ENCODE peak calls at places on chromosome 12, in five cellular contexts. D is HepG2, X is suprapubic skin, L is sigmoid colon, M is HCT116. F is an unnamed sample. For H3K27me3 and H3K9me3, the result is how much of the 10 kb centered on the place peaks cover.

GRCh38 chr12:52573743-52574142 is at the start of gene KRT74:
- DNase-seq in D (no peak), X (no peak), L (peak), M (no peak), F (no peak)

GRCh38 chr12:57890191-57891120 is 43.9 kb upstream of the CTDSP2 start:
- DNase-seq in M (no peak), D (no peak), L (no peak), X (no peak), F (no peak)

GRCh38 chr12:88401153-88401552 is 179.1 kb downstream of the KITLG start:
- DNase-seq in X (no peak), M (no peak), L (no peak), D (no peak), F (no peak)

GRCh38 chr12:82182601-82183000 is 175.6 kb downstream of the CCDC59 start:
- DNase-seq in D (no peak), X (no peak), L (no peak), M (no peak), F (no peak)

GRCh38 chr12:122403115-122403770 is 19.2 kb downstream of the CLIP1 start:
- DNase-seq in L (no peak), X (peak), D (no peak), M (no peak), F (no peak)

GRCh38 chr12:105561981-105562726 is 231.7 kb downstream of the C12orf75 start:
- DNase-seq in L (peak), M (peak), X (no peak), D (no peak), F (peak)

GRCh38 chr12:104177663-104178501 is 37.7 kb upstream of the TXNRD1 start:
- DNase-seq in L (peak), X (peak), M (peak), D (peak), F (peak)

GRCh38 chr12:12803186-12803585 is 10.0 kb upstream of the DDX47 start:
- DNase-seq in L (peak), M (peak), X (no peak), D (peak), F (peak)

GRCh38 chr12:49874142-49874897 is 29.4 kb downstream of the FAIM2 start:
- DNase-seq in X (peak), D (no peak), M (no peak), L (no peak), F (no peak)

GRCh38 chr12:33438890-33439586 is 581 bp downstream of the SYT10 start:
- DNase-seq in L (no peak), M (no peak), X (peak), D (no peak), F (no peak)

GRCh38 chr12:130714591-130715149 is 1.4 kb downstream of the RIMBP2 start:
- DNase-seq in X (no peak), M (no peak), D (no peak), L (no peak), F (no peak)
- H3K27me3 ChIP-seq in X (under half), M (under half), D (under half), L (under half), F (under half)

GRCh38 chr12:48119834-48120195 is 651 bp downstream of the PFKM start:
- DNase-seq in D (no peak), M (no peak), X (no peak), L (no peak), F (no peak)

GRCh38 chr12:48119078-48119833 is at the start of gene PFKM:
- DNase-seq in L (peak), M (peak), X (peak), D (no peak), F (peak)

GRCh38 chr12:48118491-48118890 is 673 bp upstream of the PFKM start:
- DNase-seq in M (no peak), L (no peak), X (no peak), D (no peak), F (no peak)

GRCh38 chr12:48110691-48111315 is 4.9 kb upstream of the SENP1 start:
- DNase-seq in X (no peak), M (no peak), L (no peak), D (no peak), F (no peak)

GRCh38 chr12:48115957-48116356 is 3.2 kb upstream of the PFKM start:
- DNase-seq in M (no peak), L (no peak), X (no peak), D (no peak), F (no peak)
- H3K9me3 ChIP-seq in M (under half), L (under half), X (under half), D (under half), F (under half)

GRCh38 chr12:108649668-108650067 is 16.0 kb upstream of the SELPLG start:
- DNase-seq in L (no peak), D (no peak), M (peak), X (no peak), F (no peak)
- TF ChIP-seq POLR2AphosphoS5 in L (no peak), D (no peak), M (peak), X (no peak), F (peak)

DNA sequence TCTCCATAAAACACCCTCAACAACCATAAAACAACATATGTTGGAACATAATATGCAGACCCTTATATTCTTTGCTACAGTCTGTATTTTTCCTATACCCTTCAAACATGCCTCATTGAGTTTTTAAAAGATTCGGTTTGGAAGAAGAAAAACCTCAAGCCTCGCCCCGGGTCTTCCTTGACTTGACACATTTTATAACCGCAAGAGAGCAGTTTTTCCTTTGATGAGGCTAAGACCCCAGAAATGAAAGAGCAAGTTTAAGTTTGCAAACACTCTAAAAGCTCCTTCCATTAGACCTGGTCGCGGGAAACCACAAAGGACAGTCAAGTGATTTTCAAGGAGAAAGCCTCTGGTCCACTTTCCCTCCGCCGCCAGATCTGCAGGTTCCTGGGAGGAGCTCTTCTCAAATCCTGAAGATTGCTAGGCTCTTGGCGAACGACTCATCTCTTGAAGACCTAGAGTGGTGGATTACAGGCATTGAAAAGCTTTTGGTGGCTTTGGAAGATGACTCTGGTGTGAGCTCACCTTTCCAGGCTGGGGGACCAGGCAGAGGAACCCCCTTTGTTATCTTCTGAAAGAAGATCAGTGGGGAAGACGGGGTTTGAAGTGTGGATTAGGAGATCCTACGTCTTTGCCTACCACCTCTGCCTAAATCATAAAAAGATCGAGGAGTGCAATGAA is at the start of gene ASCL4:
- DNase-seq in X (no peak), L (no peak), D (no peak), M (no peak), F (no peak)
- H3K27me3 ChIP-seq in X (half or more), L (under half), D (under half), M (under half), F (under half)

DNA sequence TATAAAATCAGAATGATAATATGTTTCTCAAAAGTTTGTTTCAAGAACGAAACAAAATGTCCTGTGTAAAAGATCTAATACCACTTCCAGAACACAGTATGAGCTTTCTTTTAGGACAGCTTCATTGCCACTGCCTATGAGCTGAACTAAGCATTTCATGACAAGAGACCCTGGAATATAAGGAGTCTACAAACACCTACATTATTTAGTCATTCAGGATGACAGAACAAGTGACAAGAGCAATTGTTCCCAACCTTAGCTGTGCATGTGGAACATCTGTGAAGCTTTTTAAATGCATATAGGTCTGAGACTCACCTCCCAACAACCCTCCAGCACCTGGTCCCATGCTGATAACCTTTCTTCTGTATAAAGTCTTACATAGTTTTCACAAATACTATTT is 103.1 kb upstream of the GARIN6 start:
- DNase-seq in D (no peak), X (no peak), L (no peak), M (no peak), F (no peak)
- H3K9me3 ChIP-seq in D (under half), X (under half), L (under half), M (under half), F (under half)

DNA sequence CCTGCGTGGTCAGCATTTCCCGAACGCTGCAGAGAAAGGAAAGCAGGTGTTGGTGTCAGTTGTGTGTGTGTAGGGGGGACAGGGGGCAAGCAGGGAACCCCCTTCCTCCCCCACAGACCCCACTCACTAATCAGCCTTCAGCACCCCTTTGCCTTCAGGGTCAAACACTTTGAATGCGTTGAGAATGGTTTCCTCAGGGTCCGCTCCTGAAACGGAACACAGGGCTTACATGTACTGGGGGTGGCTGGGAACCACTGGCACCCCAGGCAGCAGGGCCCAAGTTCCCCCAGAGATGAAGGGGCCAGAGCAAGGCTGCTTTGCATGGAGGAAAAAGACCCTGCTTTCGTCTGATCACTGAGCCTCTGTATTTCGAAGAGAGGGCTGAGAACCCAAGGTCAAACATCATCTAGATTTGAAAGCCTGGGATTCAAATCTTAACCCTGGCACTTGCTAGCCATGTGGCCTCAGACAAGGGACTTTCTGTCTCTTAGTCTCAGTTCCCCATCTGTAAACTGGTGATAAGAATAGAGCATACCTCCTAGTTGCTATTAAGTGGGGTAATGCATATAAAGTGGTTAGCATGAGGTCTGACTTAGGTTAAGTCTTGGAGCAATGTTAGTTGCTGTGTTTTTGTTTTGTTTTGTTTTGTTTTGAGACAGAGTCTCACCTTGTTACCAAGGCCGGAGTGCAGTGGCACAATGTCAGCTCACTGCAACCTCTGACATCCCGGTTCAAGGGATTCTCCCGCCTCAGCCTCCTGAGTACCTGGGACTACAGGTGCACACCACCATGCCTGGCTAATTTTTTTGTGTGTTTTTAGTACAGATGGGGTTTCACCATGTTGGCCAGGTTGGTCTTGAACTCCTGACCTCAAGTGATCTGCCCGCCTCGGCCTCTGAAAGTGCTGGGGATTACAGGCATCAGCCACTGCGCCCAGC is 7.0 kb downstream of the MYL2 start:
- DNase-seq in L (no peak), X (no peak), D (no peak), M (no peak), F (no peak)
- TF ChIP-seq POLR2AphosphoS5 in L (no peak), X (no peak), D (no peak), M (no peak), F (no peak)

GRCh38 chr12:113505941-113506340 is 34.3 kb upstream of the LHX5 start:
- DNase-seq in D (no peak), X (no peak), L (no peak), M (no peak), F (no peak)

GRCh38 chr12:113504917-113505316 is 33.2 kb upstream of the LHX5 start:
- DNase-seq in D (no peak), X (no peak), L (no peak), M (no peak), F (no peak)

GRCh38 chr12:113512568-113512967 is 40.9 kb upstream of the LHX5 start:
- DNase-seq in M (no peak), L (no peak), X (no peak), D (no peak), F (no peak)

DNA sequence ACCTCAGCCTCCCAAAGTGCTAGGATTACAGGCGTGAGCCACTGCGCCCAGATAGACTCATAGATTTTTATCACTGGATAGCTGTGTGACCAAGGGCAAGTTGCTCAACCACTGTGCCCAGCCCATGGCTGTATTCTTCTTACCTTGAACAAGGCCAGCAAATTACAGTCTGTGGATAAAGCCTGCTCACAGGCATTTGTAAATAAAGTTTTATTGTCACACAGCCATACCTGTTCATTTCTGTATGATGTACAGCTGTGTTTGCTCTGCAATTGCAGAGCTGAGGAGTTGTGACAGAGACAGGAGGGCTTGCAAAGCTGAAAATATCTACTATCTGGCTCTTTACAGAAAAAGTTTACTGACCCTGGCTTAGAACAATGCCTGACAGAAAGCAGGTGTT is 35.2 kb upstream of the LHX5 start:
- DNase-seq in L (no peak), D (no peak), M (no peak), X (no peak), F (no peak)
- H3K27me3 ChIP-seq in L (under half), D (under half), M (under half), X (half or more), F (under half)

DNA sequence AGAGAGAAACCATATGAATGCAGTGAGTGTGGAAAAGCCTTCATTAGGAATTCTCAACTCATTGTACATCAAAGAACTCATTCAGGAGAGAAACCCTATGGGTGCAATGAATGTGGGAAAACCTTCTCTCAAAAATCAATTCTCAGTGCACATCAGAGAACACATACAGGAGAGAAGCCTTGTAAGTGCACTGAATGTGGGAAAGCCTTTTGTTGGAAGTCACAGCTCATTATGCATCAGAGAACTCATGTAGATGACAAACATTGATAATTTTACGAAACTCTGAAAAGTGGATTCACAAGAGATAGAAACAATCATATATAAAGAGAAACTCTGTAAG is 22.9 kb downstream of the ZNF268 start:
- DNase-seq in M (no peak), D (no peak), L (no peak), X (no peak), F (no peak)
- H3K9me3 ChIP-seq in M (half or more), D (half or more), L (half or more), X (half or more), F (under half)

F was measured in prostate gland.